ENCODE peak calls at places on chromosomes 7 and 10, in nine cellular contexts. One of them, this sample, is unnamed.

GRCh38 chr7:2062648-2063047 is 170.1 kb downstream of the MAD1L1 start:
- DNase-seq in heart right ventricle: no peak
- DNase-seq in heart left ventricle: no peak
- DNase-seq in stimulated activated CD4-positive, alpha-beta T cell treated with anti-CD3 and anti-CD28 coated beads, Interleukin-12 subunit alpha, Interleukin-12 subunit beta, amount 100 ng/mL, for 4 hours: no peak
- DNase-seq in CD4-positive, CD25-positive, alpha-beta regulatory T cell: no peak
- DNase-seq in EH: no peak
- DNase-seq in T-helper 9 cell: no peak
- DNase-seq in CD4-positive, alpha-beta T cell: no peak
- DNase-seq in ureter: no peak
- DNase-seq in this sample: no peak

GRCh38 chr10:94349327-94349726 is 13.4 kb downstream of the NOC3L start:
- DNase-seq in heart right ventricle: no peak
- DNase-seq in heart left ventricle: no peak
- DNase-seq in stimulated activated CD4-positive, alpha-beta T cell treated with anti-CD3 and anti-CD28 coated beads, Interleukin-12 subunit alpha, Interleukin-12 subunit beta, amount 100 ng/mL, for 4 hours: no peak
- DNase-seq in CD4-positive, CD25-positive, alpha-beta regulatory T cell: no peak
- DNase-seq in EH: peak
- DNase-seq in T-helper 9 cell: no peak
- DNase-seq in CD4-positive, alpha-beta T cell: no peak
- DNase-seq in ureter: no peak
- DNase-seq in this sample: no peak

GRCh38 chr7:136677456-136678365 is 190.7 kb upstream of the CHRM2 start:
- DNase-seq in heart right ventricle: no peak
- DNase-seq in heart left ventricle: no peak
- DNase-seq in stimulated activated CD4-positive, alpha-beta T cell treated with anti-CD3 and anti-CD28 coated beads, Interleukin-12 subunit alpha, Interleukin-12 subunit beta, amount 100 ng/mL, for 4 hours: no peak
- DNase-seq in CD4-positive, CD25-positive, alpha-beta regulatory T cell: no peak
- DNase-seq in EH: peak
- DNase-seq in T-helper 9 cell: no peak
- DNase-seq in CD4-positive, alpha-beta T cell: no peak
- DNase-seq in ureter: no peak
- DNase-seq in this sample: no peak

GRCh38 chr7:22597845-22598244 is 97.9 kb upstream of the STEAP1B start:
- DNase-seq in heart right ventricle: no peak
- DNase-seq in heart left ventricle: no peak
- DNase-seq in stimulated activated CD4-positive, alpha-beta T cell treated with anti-CD3 and anti-CD28 coated beads, Interleukin-12 subunit alpha, Interleukin-12 subunit beta, amount 100 ng/mL, for 4 hours: no peak
- DNase-seq in CD4-positive, CD25-positive, alpha-beta regulatory T cell: no peak
- DNase-seq in EH: peak
- DNase-seq in T-helper 9 cell: no peak
- DNase-seq in CD4-positive, alpha-beta T cell: no peak
- DNase-seq in ureter: no peak
- DNase-seq in this sample: no peak

GRCh38 chr10:62637249-62638061 is 167.1 kb upstream of the ADO start:
- DNase-seq in heart right ventricle: no peak
- DNase-seq in heart left ventricle: no peak
- DNase-seq in stimulated activated CD4-positive, alpha-beta T cell treated with anti-CD3 and anti-CD28 coated beads, Interleukin-12 subunit alpha, Interleukin-12 subunit beta, amount 100 ng/mL, for 4 hours: peak
- DNase-seq in CD4-positive, CD25-positive, alpha-beta regulatory T cell: peak
- DNase-seq in EH: peak
- DNase-seq in T-helper 9 cell: peak
- DNase-seq in CD4-positive, alpha-beta T cell: peak
- DNase-seq in ureter: no peak
- DNase-seq in this sample: no peak

GRCh38 chr7:158419238-158419785 is 168.3 kb downstream of the PTPRN2 start:
- DNase-seq in heart right ventricle: no peak
- DNase-seq in heart left ventricle: no peak
- DNase-seq in stimulated activated CD4-positive, alpha-beta T cell treated with anti-CD3 and anti-CD28 coated beads, Interleukin-12 subunit alpha, Interleukin-12 subunit beta, amount 100 ng/mL, for 4 hours: no peak
- DNase-seq in CD4-positive, CD25-positive, alpha-beta regulatory T cell: no peak
- DNase-seq in EH: no peak
- DNase-seq in T-helper 9 cell: no peak
- DNase-seq in CD4-positive, alpha-beta T cell: no peak
- DNase-seq in ureter: no peak
- DNase-seq in this sample: no peak

GRCh38 chr7:55561756-55562155 is 10.5 kb downstream of the VOPP1 start:
- DNase-seq in heart right ventricle: no peak
- DNase-seq in heart left ventricle: no peak
- DNase-seq in stimulated activated CD4-positive, alpha-beta T cell treated with anti-CD3 and anti-CD28 coated beads, Interleukin-12 subunit alpha, Interleukin-12 subunit beta, amount 100 ng/mL, for 4 hours: no peak
- DNase-seq in CD4-positive, CD25-positive, alpha-beta regulatory T cell: no peak
- DNase-seq in EH: no peak
- DNase-seq in T-helper 9 cell: no peak
- DNase-seq in CD4-positive, alpha-beta T cell: no peak
- DNase-seq in ureter: no peak
- DNase-seq in this sample: no peak

GRCh38 chr7:131174391-131174790 is 153.3 kb upstream of the MKLN1 start:
- DNase-seq in heart right ventricle: no peak
- DNase-seq in heart left ventricle: no peak
- DNase-seq in stimulated activated CD4-positive, alpha-beta T cell treated with anti-CD3 and anti-CD28 coated beads, Interleukin-12 subunit alpha, Interleukin-12 subunit beta, amount 100 ng/mL, for 4 hours: no peak
- DNase-seq in CD4-positive, CD25-positive, alpha-beta regulatory T cell: no peak
- DNase-seq in EH: no peak
- DNase-seq in T-helper 9 cell: no peak
- DNase-seq in CD4-positive, alpha-beta T cell: no peak
- DNase-seq in ureter: no peak
- DNase-seq in this sample: no peak

GRCh38 chr7:52825611-52826010 is 209.8 kb upstream of the POM121L12 start:
- DNase-seq in heart right ventricle: no peak
- DNase-seq in heart left ventricle: no peak
- DNase-seq in stimulated activated CD4-positive, alpha-beta T cell treated with anti-CD3 and anti-CD28 coated beads, Interleukin-12 subunit alpha, Interleukin-12 subunit beta, amount 100 ng/mL, for 4 hours: no peak
- DNase-seq in CD4-positive, CD25-positive, alpha-beta regulatory T cell: no peak
- DNase-seq in EH: no peak
- DNase-seq in T-helper 9 cell: no peak
- DNase-seq in CD4-positive, alpha-beta T cell: no peak
- DNase-seq in ureter: no peak
- DNase-seq in this sample: no peak

GRCh38 chr7:119472398-119473038 is 800.5 kb upstream of the KCND2 start:
- DNase-seq in heart right ventricle: no peak
- DNase-seq in heart left ventricle: no peak
- DNase-seq in stimulated activated CD4-positive, alpha-beta T cell treated with anti-CD3 and anti-CD28 coated beads, Interleukin-12 subunit alpha, Interleukin-12 subunit beta, amount 100 ng/mL, for 4 hours: no peak
- DNase-seq in CD4-positive, CD25-positive, alpha-beta regulatory T cell: no peak
- DNase-seq in EH: no peak
- DNase-seq in T-helper 9 cell: no peak
- DNase-seq in CD4-positive, alpha-beta T cell: no peak
- DNase-seq in ureter: no peak
- DNase-seq in this sample: peak

GRCh38 chr7:147937428-147937827 is 653.1 kb upstream of the C7orf33 start:
- DNase-seq in heart right ventricle: no peak
- DNase-seq in heart left ventricle: no peak
- DNase-seq in stimulated activated CD4-positive, alpha-beta T cell treated with anti-CD3 and anti-CD28 coated beads, Interleukin-12 subunit alpha, Interleukin-12 subunit beta, amount 100 ng/mL, for 4 hours: no peak
- DNase-seq in CD4-positive, CD25-positive, alpha-beta regulatory T cell: no peak
- DNase-seq in EH: no peak
- DNase-seq in T-helper 9 cell: no peak
- DNase-seq in CD4-positive, alpha-beta T cell: no peak
- DNase-seq in ureter: no peak
- DNase-seq in this sample: peak

GRCh38 chr10:98062424-98062823 is 32.0 kb upstream of the CRTAC1 start:
- DNase-seq in heart right ventricle: no peak
- DNase-seq in heart left ventricle: no peak
- DNase-seq in stimulated activated CD4-positive, alpha-beta T cell treated with anti-CD3 and anti-CD28 coated beads, Interleukin-12 subunit alpha, Interleukin-12 subunit beta, amount 100 ng/mL, for 4 hours: no peak
- DNase-seq in CD4-positive, CD25-positive, alpha-beta regulatory T cell: no peak
- DNase-seq in EH: no peak
- DNase-seq in T-helper 9 cell: no peak
- DNase-seq in CD4-positive, alpha-beta T cell: no peak
- DNase-seq in ureter: no peak
- DNase-seq in this sample: no peak

GRCh38 chr7:130346339-130346905 is 1.8 kb downstream of the CPA5 start:
- DNase-seq in heart right ventricle: no peak
- DNase-seq in heart left ventricle: no peak
- DNase-seq in stimulated activated CD4-positive, alpha-beta T cell treated with anti-CD3 and anti-CD28 coated beads, Interleukin-12 subunit alpha, Interleukin-12 subunit beta, amount 100 ng/mL, for 4 hours: no peak
- DNase-seq in CD4-positive, CD25-positive, alpha-beta regulatory T cell: no peak
- DNase-seq in EH: no peak
- DNase-seq in T-helper 9 cell: no peak
- DNase-seq in CD4-positive, alpha-beta T cell: no peak
- DNase-seq in ureter: no peak
- DNase-seq in this sample: no peak

GRCh38 chr7:46011059-46011458 is 90.0 kb upstream of the IGFBP3 start:
- DNase-seq in heart right ventricle: no peak
- DNase-seq in heart left ventricle: no peak
- DNase-seq in stimulated activated CD4-positive, alpha-beta T cell treated with anti-CD3 and anti-CD28 coated beads, Interleukin-12 subunit alpha, Interleukin-12 subunit beta, amount 100 ng/mL, for 4 hours: no peak
- DNase-seq in CD4-positive, CD25-positive, alpha-beta regulatory T cell: no peak
- DNase-seq in EH: no peak
- DNase-seq in T-helper 9 cell: no peak
- DNase-seq in CD4-positive, alpha-beta T cell: no peak
- DNase-seq in ureter: no peak
- DNase-seq in this sample: no peak

GRCh38 chr7:81802251-81802650 is 32.4 kb upstream of the HGF start:
- DNase-seq in heart right ventricle: no peak
- DNase-seq in heart left ventricle: no peak
- DNase-seq in stimulated activated CD4-positive, alpha-beta T cell treated with anti-CD3 and anti-CD28 coated beads, Interleukin-12 subunit alpha, Interleukin-12 subunit beta, amount 100 ng/mL, for 4 hours: no peak
- DNase-seq in CD4-positive, CD25-positive, alpha-beta regulatory T cell: no peak
- DNase-seq in EH: no peak
- DNase-seq in T-helper 9 cell: no peak
- DNase-seq in CD4-positive, alpha-beta T cell: no peak
- DNase-seq in ureter: no peak
- DNase-seq in this sample: no peak

GRCh38 chr7:74430961-74431466 is 22.7 kb upstream of the GTF2IRD1 start:
- DNase-seq in heart right ventricle: no peak
- DNase-seq in heart left ventricle: peak
- DNase-seq in stimulated activated CD4-positive, alpha-beta T cell treated with anti-CD3 and anti-CD28 coated beads, Interleukin-12 subunit alpha, Interleukin-12 subunit beta, amount 100 ng/mL, for 4 hours: no peak
- DNase-seq in CD4-positive, CD25-positive, alpha-beta regulatory T cell: no peak
- DNase-seq in EH: no peak
- DNase-seq in T-helper 9 cell: no peak
- DNase-seq in CD4-positive, alpha-beta T cell: no peak
- DNase-seq in ureter: no peak
- DNase-seq in this sample: no peak

GRCh38 chr10:92200564-92200963 is 90.3 kb downstream of the CPEB3 start:
- DNase-seq in heart right ventricle: no peak
- DNase-seq in heart left ventricle: no peak
- DNase-seq in stimulated activated CD4-positive, alpha-beta T cell treated with anti-CD3 and anti-CD28 coated beads, Interleukin-12 subunit alpha, Interleukin-12 subunit beta, amount 100 ng/mL, for 4 hours: no peak
- DNase-seq in CD4-positive, CD25-positive, alpha-beta regulatory T cell: no peak
- DNase-seq in EH: no peak
- DNase-seq in T-helper 9 cell: no peak
- DNase-seq in CD4-positive, alpha-beta T cell: no peak
- DNase-seq in ureter: no peak
- DNase-seq in this sample: no peak

GRCh38 chr7:115558186-115558585 is 472.4 kb downstream of the TFEC start:
- DNase-seq in heart right ventricle: no peak
- DNase-seq in heart left ventricle: no peak
- DNase-seq in stimulated activated CD4-positive, alpha-beta T cell treated with anti-CD3 and anti-CD28 coated beads, Interleukin-12 subunit alpha, Interleukin-12 subunit beta, amount 100 ng/mL, for 4 hours: no peak
- DNase-seq in CD4-positive, CD25-positive, alpha-beta regulatory T cell: no peak
- DNase-seq in EH: peak
- DNase-seq in T-helper 9 cell: no peak
- DNase-seq in CD4-positive, alpha-beta T cell: no peak
- DNase-seq in ureter: no peak
- DNase-seq in this sample: no peak

GRCh38 chr10:17228081-17229015 is at the start of gene VIM:
- DNase-seq in heart right ventricle: peak
- DNase-seq in heart left ventricle: peak
- DNase-seq in stimulated activated CD4-positive, alpha-beta T cell treated with anti-CD3 and anti-CD28 coated beads, Interleukin-12 subunit alpha, Interleukin-12 subunit beta, amount 100 ng/mL, for 4 hours: peak
- DNase-seq in CD4-positive, CD25-positive, alpha-beta regulatory T cell: peak
- DNase-seq in EH: peak
- DNase-seq in T-helper 9 cell: peak
- DNase-seq in CD4-positive, alpha-beta T cell: peak
- DNase-seq in ureter: peak
- DNase-seq in this sample: peak

GRCh38 chr10:47309403-47310089 is 9.5 kb downstream of the GDF10 start:
- DNase-seq in heart right ventricle: no peak
- DNase-seq in heart left ventricle: no peak
- DNase-seq in stimulated activated CD4-positive, alpha-beta T cell treated with anti-CD3 and anti-CD28 coated beads, Interleukin-12 subunit alpha, Interleukin-12 subunit beta, amount 100 ng/mL, for 4 hours: no peak
- DNase-seq in CD4-positive, CD25-positive, alpha-beta regulatory T cell: no peak
- DNase-seq in EH: no peak
- DNase-seq in T-helper 9 cell: no peak
- DNase-seq in CD4-positive, alpha-beta T cell: no peak
- DNase-seq in ureter: no peak
- DNase-seq in this sample: no peak

GRCh38 chr7:18555968-18556367 is 60.4 kb downstream of the HDAC9 start:
- DNase-seq in heart right ventricle: no peak
- DNase-seq in heart left ventricle: no peak
- DNase-seq in stimulated activated CD4-positive, alpha-beta T cell treated with anti-CD3 and anti-CD28 coated beads, Interleukin-12 subunit alpha, Interleukin-12 subunit beta, amount 100 ng/mL, for 4 hours: no peak
- DNase-seq in CD4-positive, CD25-positive, alpha-beta regulatory T cell: no peak
- DNase-seq in EH: no peak
- DNase-seq in T-helper 9 cell: no peak
- DNase-seq in CD4-positive, alpha-beta T cell: no peak
- DNase-seq in ureter: no peak
- DNase-seq in this sample: no peak

GRCh38 chr7:100432053-100432452 is 2.4 kb downstream of the MEPCE start:
- DNase-seq in heart right ventricle: no peak
- DNase-seq in heart left ventricle: no peak
- DNase-seq in stimulated activated CD4-positive, alpha-beta T cell treated with anti-CD3 and anti-CD28 coated beads, Interleukin-12 subunit alpha, Interleukin-12 subunit beta, amount 100 ng/mL, for 4 hours: no peak
- DNase-seq in CD4-positive, CD25-positive, alpha-beta regulatory T cell: no peak
- DNase-seq in EH: no peak
- DNase-seq in T-helper 9 cell: no peak
- DNase-seq in CD4-positive, alpha-beta T cell: no peak
- DNase-seq in ureter: no peak
- DNase-seq in this sample: no peak

GRCh38 chr10:49371967-49372366 is 23.9 kb downstream of the DRGX start:
- DNase-seq in heart right ventricle: no peak
- DNase-seq in heart left ventricle: no peak
- DNase-seq in stimulated activated CD4-positive, alpha-beta T cell treated with anti-CD3 and anti-CD28 coated beads, Interleukin-12 subunit alpha, Interleukin-12 subunit beta, amount 100 ng/mL, for 4 hours: no peak
- DNase-seq in CD4-positive, CD25-positive, alpha-beta regulatory T cell: no peak
- DNase-seq in EH: no peak
- DNase-seq in T-helper 9 cell: no peak
- DNase-seq in CD4-positive, alpha-beta T cell: no peak
- DNase-seq in ureter: peak
- DNase-seq in this sample: no peak

GRCh38 chr7:83681200-83681599 is 32.3 kb upstream of the SEMA3E start:
- DNase-seq in heart right ventricle: no peak
- DNase-seq in heart left ventricle: no peak
- DNase-seq in stimulated activated CD4-positive, alpha-beta T cell treated with anti-CD3 and anti-CD28 coated beads, Interleukin-12 subunit alpha, Interleukin-12 subunit beta, amount 100 ng/mL, for 4 hours: no peak
- DNase-seq in CD4-positive, CD25-positive, alpha-beta regulatory T cell: no peak
- DNase-seq in EH: no peak
- DNase-seq in T-helper 9 cell: no peak
- DNase-seq in CD4-positive, alpha-beta T cell: no peak
- DNase-seq in ureter: no peak
- DNase-seq in this sample: no peak

GRCh38 chr10:22679608-22680007 is 34.8 kb downstream of the PIP4K2A start:
- DNase-seq in heart right ventricle: no peak
- DNase-seq in heart left ventricle: no peak
- DNase-seq in stimulated activated CD4-positive, alpha-beta T cell treated with anti-CD3 and anti-CD28 coated beads, Interleukin-12 subunit alpha, Interleukin-12 subunit beta, amount 100 ng/mL, for 4 hours: no peak
- DNase-seq in CD4-positive, CD25-positive, alpha-beta regulatory T cell: no peak
- DNase-seq in EH: no peak
- DNase-seq in T-helper 9 cell: no peak
- DNase-seq in CD4-positive, alpha-beta T cell: no peak
- DNase-seq in ureter: no peak
- DNase-seq in this sample: no peak

GRCh38 chr7:139203992-139204391 is 27.0 kb upstream of the UBN2 start:
- DNase-seq in heart right ventricle: no peak
- DNase-seq in heart left ventricle: no peak
- DNase-seq in stimulated activated CD4-positive, alpha-beta T cell treated with anti-CD3 and anti-CD28 coated beads, Interleukin-12 subunit alpha, Interleukin-12 subunit beta, amount 100 ng/mL, for 4 hours: no peak
- DNase-seq in CD4-positive, CD25-positive, alpha-beta regulatory T cell: no peak
- DNase-seq in EH: peak
- DNase-seq in T-helper 9 cell: no peak
- DNase-seq in CD4-positive, alpha-beta T cell: no peak
- DNase-seq in ureter: no peak
- DNase-seq in this sample: no peak

This sample was measured in mucosa of gallbladder.